ENCODE peak calls at places on chromosomes 13 and 19, in four cellular contexts. R, U, P and T are unnamed samples.

GRCh38 chr19:2550431-2551171 is 74.7 kb downstream of the GADD45B start:
- DNase-seq in R (peak; percentile 54), U (no peak), P (no peak), T (no peak)

GRCh38 chr19:18594096-18594823 is 5.7 kb downstream of the REX1BD start:
- DNase-seq in R (peak; percentile 96), U (peak; percentile 91), P (no peak), T (no peak)

GRCh38 chr19:3073159-3073563 is 10.9 kb upstream of the TLE5 start:
- DNase-seq in R (peak; percentile 75), U (peak; percentile 90), P (peak; percentile 71), T (peak; percentile 81)

GRCh38 chr13:37070956-37071355 is 11.5 kb upstream of the SUPT20H start:
- DNase-seq in R (no peak), U (no peak), P (no peak), T (no peak)

GRCh38 chr19:49546825-49547565 is 19.2 kb downstream of the RCN3 start:
- DNase-seq in R (peak; percentile 83), U (peak; percentile 76), P (peak; percentile 85), T (peak; percentile 85)

GRCh38 chr13:91930687-91931086 is 532.3 kb downstream of the GPC5 start:
- DNase-seq in R (no peak), U (no peak), P (no peak), T (no peak)

GRCh38 chr19:40415799-40416198 is 2.6 kb upstream of the PRX start:
- DNase-seq in R (no peak), U (no peak), P (no peak), T (no peak)

GRCh38 chr13:32208860-32209259 is 106.3 kb downstream of the ZAR1L start:
- DNase-seq in R (no peak), U (no peak), P (no peak), T (no peak)

GRCh38 chr13:49020328-49020727 is 44.6 kb downstream of the FNDC3A start:
- DNase-seq in R (no peak), U (no peak), P (no peak), T (no peak)

GRCh38 chr13:39415403-39415802 is 187.6 kb downstream of the LHFPL6 start:
- DNase-seq in R (peak; percentile 30), U (no peak), P (no peak), T (peak; percentile 15)

GRCh38 chr13:87166348-87166747 is 504.8 kb upstream of the SLITRK5 start:
- DNase-seq in R (no peak), U (no peak), P (no peak), T (no peak)

GRCh38 chr19:35460608-35461007 is 12.6 kb downstream of the FFAR2 start:
- DNase-seq in R (no peak), U (no peak), P (no peak), T (no peak)

GRCh38 chr13:66855110-66855509 is 375.0 kb downstream of the PCDH9 start:
- DNase-seq in R (no peak), U (no peak), P (no peak), T (no peak)

GRCh38 chr13:78067290-78067689 is 148.7 kb upstream of the EDNRB start:
- DNase-seq in R (no peak), U (no peak), P (no peak), T (no peak)

GRCh38 chr13:108795841-108796240 is 166.4 kb downstream of the MYO16 start:
- DNase-seq in R (no peak), U (no peak), P (no peak), T (no peak)

GRCh38 chr13:33524086-33524485 is 238.5 kb upstream of the STARD13 start:
- DNase-seq in R (no peak), U (no peak), P (no peak), T (no peak)

GRCh38 chr13:38656699-38657098 is 30.2 kb upstream of the FREM2 start:
- DNase-seq in R (peak; percentile 16), U (no peak), P (no peak), T (no peak)

GRCh38 chr19:45506991-45507863 is at the start of gene VASP:
- DNase-seq in R (peak; percentile 88), U (peak; percentile 69), P (peak; percentile 73), T (peak; percentile 81)

GRCh38 chr13:40313269-40314200 is 352.9 kb downstream of the FOXO1 start:
- DNase-seq in R (no peak), U (no peak), P (peak; percentile 77), T (no peak)

GRCh38 chr13:76693086-76693485 is 193.1 kb downstream of the KCTD12 start:
- DNase-seq in R (no peak), U (no peak), P (no peak), T (no peak)

GRCh38 chr19:49851456-49852259 is 699 bp downstream of the PTOV1 start:
- DNase-seq in R (peak; percentile 80), U (peak; percentile 86), P (no peak), T (no peak)

GRCh38 chr19:50319156-50319555 is 10.0 kb downstream of the KCNC3 start:
- DNase-seq in R (no peak), U (no peak), P (no peak), T (no peak)

GRCh38 chr13:48094781-48095502 is at the start of gene MED4:
- DNase-seq in R (peak; percentile 96), U (peak; percentile 88), P (peak; percentile 87), T (peak; percentile 84)

GRCh38 chr13:100280681-100281080 is 191.8 kb downstream of the PCCA start:
- DNase-seq in R (no peak), U (no peak), P (no peak), T (no peak)

GRCh38 chr19:16309653-16310052 is 15.0 kb upstream of the KLF2 start:
- DNase-seq in R (no peak), U (no peak), P (no peak), T (no peak)

GRCh38 chr13:109155301-109155761 is 525.9 kb downstream of the MYO16 start:
- DNase-seq in R (no peak), U (no peak), P (no peak), T (peak; percentile 37)

GRCh38 chr19:15812059-15812722 is 3.3 kb downstream of the OR10H1 start:
- DNase-seq in R (no peak), U (no peak), P (no peak), T (peak; percentile 72)

GRCh38 chr19:29798783-29799182 is 13.0 kb upstream of the CCNE1 start:
- DNase-seq in R (no peak), U (no peak), P (no peak), T (no peak)

GRCh38 chr13:67086260-67086659 is 143.9 kb downstream of the PCDH9 start:
- DNase-seq in R (no peak), U (no peak), P (no peak), T (no peak)

GRCh38 chr19:38735257-38735686 is 9.0 kb downstream of the CAPN12 start:
- DNase-seq in R (peak; percentile 81), U (peak; percentile 61), P (no peak), T (no peak)

GRCh38 chr19:38736036-38736412 is 8.2 kb downstream of the CAPN12 start:
- DNase-seq in R (peak; percentile 77), U (peak; percentile 73), P (no peak), T (no peak)

GRCh38 chr19:38733493-38734175 is 10.6 kb downstream of the CAPN12 start:
- DNase-seq in R (no peak), U (no peak), P (no peak), T (no peak)

GRCh38 chr19:38734176-38734425 is 10.2 kb downstream of the CAPN12 start:
- DNase-seq in R (no peak), U (no peak), P (no peak), T (no peak)

DNA sequence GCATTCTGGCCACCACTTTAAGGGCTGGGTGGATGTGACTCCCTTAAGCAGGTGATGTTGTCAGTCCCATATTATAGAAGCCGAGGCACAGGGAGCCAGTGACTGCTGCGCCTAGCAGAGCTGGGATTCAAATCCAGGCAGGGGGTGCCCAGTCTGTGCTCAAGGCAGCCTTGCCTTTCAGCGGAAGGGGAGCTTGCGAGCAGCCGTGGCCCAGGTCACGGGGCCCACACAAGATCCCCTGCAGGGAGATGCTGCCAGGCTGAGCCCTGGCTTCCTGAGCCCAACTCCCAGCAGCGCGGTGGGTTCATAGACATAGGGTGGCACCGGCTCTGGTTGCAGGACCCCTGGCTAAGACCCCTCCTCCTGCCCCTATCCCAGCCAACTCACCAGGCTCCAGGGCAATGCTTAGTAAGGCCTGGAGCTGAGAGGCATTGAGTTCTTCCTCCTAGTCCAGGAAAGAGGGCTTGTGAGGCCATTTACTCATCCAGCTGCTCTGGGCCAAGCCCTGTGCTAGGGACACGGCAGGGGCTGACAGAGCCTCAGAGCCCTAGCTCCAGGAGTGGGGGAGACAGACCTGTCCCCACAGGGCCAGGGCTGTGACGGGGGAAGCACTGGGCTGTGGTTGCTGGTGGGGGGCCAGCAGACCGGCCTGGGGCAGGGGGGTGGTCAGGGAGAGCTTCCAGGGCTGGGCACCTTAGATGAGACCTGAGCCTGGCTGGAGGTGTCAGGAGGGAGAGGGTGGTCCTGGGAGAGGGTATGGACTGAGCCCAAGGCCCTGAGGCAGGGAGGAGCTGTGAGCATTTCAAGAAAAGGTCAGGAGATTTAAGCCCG is 9.6 kb downstream of the CAPN12 start:
- DNase-seq in R (no peak), U (no peak), P (no peak), T (no peak)
- TF ChIP-seq ELF1 in R (no peak), U (no peak), P (no peak), T (no peak)

GRCh38 chr19:1455002-1455335 is 5.0 kb downstream of the APC2 start:
- DNase-seq in R (no peak), U (no peak), P (no peak), T (no peak)
- H3K27me3 ChIP-seq in R (no peaks in the 10 kb centered on the region), U (peaks cover 12% of the 10 kb centered on the region), P (peaks cover 13% of the 10 kb centered on the region), T (no peaks in the 10 kb centered on the region)

GRCh38 chr19:42253245-42254082 is 1.5 kb downstream of the ERF start:
- DNase-seq in R (peak; percentile 83), U (peak; percentile 86), P (peak; percentile 59), T (no peak)
- TF ChIP-seq ELF1 in R (peak; percentile 43), U (peak; percentile 67), P (no peak), T (no peak)

DNA sequence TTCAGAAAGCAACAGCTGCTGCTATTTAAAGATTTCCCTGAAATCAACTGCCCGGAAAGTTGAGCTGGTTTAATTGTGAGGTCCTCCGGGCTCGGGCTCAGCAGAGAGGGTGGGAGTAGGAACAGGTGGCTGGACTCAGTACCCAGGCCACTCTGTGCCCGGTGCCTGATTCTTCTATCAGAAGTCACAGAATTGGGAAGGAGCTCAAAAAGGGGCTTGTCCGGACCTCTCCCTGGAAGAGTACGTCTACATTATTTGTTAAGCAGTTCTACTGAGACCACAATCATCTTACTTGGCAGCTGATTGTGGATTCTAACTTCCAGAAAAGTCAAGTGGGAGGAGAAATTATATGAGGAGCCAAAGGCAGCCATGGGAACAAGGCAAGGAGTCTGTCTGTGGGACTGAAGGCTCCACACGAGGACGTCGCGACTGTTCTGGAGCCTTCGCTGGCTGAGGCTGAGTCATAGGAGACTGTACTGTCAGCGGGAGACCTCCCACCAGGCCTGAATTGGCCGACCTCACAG is 91.7 kb upstream of the ANKRD10 start:
- DNase-seq in R (no peak), U (peak; percentile 15), P (no peak), T (no peak)
- H3K27me3 ChIP-seq in R (no peaks in the 10 kb centered on the region), U (no peaks in the 10 kb centered on the region), P (peaks cover 4% of the 10 kb centered on the region), T (no peaks in the 10 kb centered on the region)